ENCODE peak calls at places on chromosomes 1 and 21, in seven cellular contexts. R is fibroblast of lung; L is neural progenitor cell; B is CD8-positive, alpha-beta T cell; X is stimulated activated CD4-positive, alpha-beta T cell treated with anti-CD3 and anti-CD28 coated beads, Interleukin-1b, Interleukin-23, amount 100 ng/mL, for 4 hours; J is choroid plexus epithelial cell; Y is skeletal muscle cell. W is an unnamed sample.

GRCh38 chr21:14259669-14260458 is 43.9 kb downstream of the RBM11 start:
- DNase-seq in Y (peak), R (peak), X (no peak), L (peak), B (no peak), J (peak), W (no peak)

GRCh38 chr1:71031426-71031825 is 16.2 kb downstream of the PTGER3 start:
- DNase-seq in R (no peak), X (no peak), J (no peak), B (no peak), Y (no peak), L (no peak), W (no peak)

GRCh38 chr1:226310123-226310540 is 1.2 kb upstream of the LIN9 start:
- DNase-seq in J (no peak), Y (no peak), B (no peak), L (no peak), X (no peak), R (no peak), W (no peak)

GRCh38 chr1:71521655-71522264 is 440.9 kb upstream of the ZRANB2 start:
- DNase-seq in J (peak), R (peak), L (peak), Y (peak), B (no peak), X (no peak), W (no peak)

GRCh38 chr1:227372662-227373061 is 54.4 kb upstream of the CDC42BPA start:
- DNase-seq in L (no peak), Y (peak), B (no peak), J (peak), X (no peak), R (peak), W (no peak)

GRCh38 chr1:154534263-154534844 is 24.1 kb downstream of the UBE2Q1 start:
- DNase-seq in L (peak), B (no peak), X (no peak), R (peak), J (peak), Y (no peak), W (no peak)

GRCh38 chr1:201072922-201073321 is 39.3 kb downstream of the CACNA1S start:
- DNase-seq in L (no peak), B (no peak), Y (no peak), X (no peak), J (no peak), R (no peak), W (no peak)

GRCh38 chr1:39081266-39082139 is 55.4 kb downstream of the NDUFS5 start:
- DNase-seq in R (no peak), B (no peak), J (no peak), L (no peak), X (no peak), Y (no peak), W (peak)

GRCh38 chr1:86648255-86648654 is 56.1 kb upstream of the SH3GLB1 start:
- DNase-seq in L (no peak), J (peak), B (no peak), Y (peak), X (no peak), R (peak), W (no peak)

GRCh38 chr1:33459766-33460543 is 12.5 kb upstream of the ZSCAN20 start:
- DNase-seq in B (no peak), X (no peak), Y (peak), R (peak), J (peak), L (no peak), W (no peak)

GRCh38 chr1:228340686-228341449 is 65.8 kb downstream of the TRIM11 start:
- DNase-seq in L (peak), X (no peak), Y (no peak), J (no peak), R (peak), B (no peak), W (no peak)

GRCh38 chr1:203969846-203970245 is 103.1 kb upstream of the SOX13 start:
- DNase-seq in B (no peak), R (no peak), L (no peak), X (no peak), Y (no peak), J (no peak), W (no peak)

W was measured in T-helper 2 cell.